ENCODE peak calls at places on chromosomes 16 and 17, in six cellular contexts. Q is suprapubic skin, W is IMR-90, S is tibial nerve, K is body of pancreas, O is A549. M is an unnamed sample.

GRCh38 chr17:81097134-81097942 is 62.4 kb downstream of the BAIAP2 start:
- DNase-seq in Q (peak; percentile 92), W (peak; percentile 84), S (peak; percentile 87), K (peak; percentile 79), O (peak; percentile 82), M (peak; percentile 85)

GRCh38 chr17:34980681-34981537 is 597 bp downstream of the LIG3 start:
- DNase-seq in Q (peak; percentile 82), W (peak; percentile 80), S (peak; percentile 71), K (peak; percentile 78), O (peak; percentile 93), M (peak; percentile 67)

GRCh38 chr16:79734721-79735120 is 134.2 kb upstream of the MAF start:
- DNase-seq in Q (no peak), W (no peak), S (no peak), K (no peak), O (no peak), M (no peak)

GRCh38 chr17:4310349-4311060 is 46.7 kb upstream of the ANKFY1 start:
- DNase-seq in Q (no peak), W (peak; percentile 54), S (no peak), K (peak; percentile 59), O (no peak), M (no peak)

GRCh38 chr17:80311216-80311827 is 50.7 kb downstream of the RNF213 start:
- DNase-seq in Q (peak; percentile 44), W (no peak), S (no peak), K (no peak), O (no peak), M (no peak)

GRCh38 chr17:81434079-81434478 is 38.8 kb downstream of the BAHCC1 start:
- DNase-seq in Q (no peak), W (no peak), S (no peak), K (peak; percentile 64), O (peak; percentile 63), M (peak; percentile 51)

GRCh38 chr16:86628614-86629013 is 50.3 kb downstream of the FOXL1 start:
- DNase-seq in Q (no peak), W (peak; percentile 69), S (no peak), K (no peak), O (no peak), M (no peak)

GRCh38 chr16:81261049-81261648 is 22.7 kb downstream of the BCO1 start:
- DNase-seq in Q (no peak), W (no peak), S (no peak), K (no peak), O (peak; percentile 27), M (no peak)

GRCh38 chr16:77618011-77618410 is 104.3 kb upstream of the NUDT7 start:
- DNase-seq in Q (no peak), W (no peak), S (no peak), K (no peak), O (no peak), M (no peak)

GRCh38 chr17:81723651-81724209 is 11.6 kb downstream of the SLC25A10 start:
- DNase-seq in Q (no peak), W (no peak), S (no peak), K (peak; percentile 48), O (no peak), M (no peak)

GRCh38 chr16:28073836-28074235 is 10.3 kb upstream of the GSG1L start:
- DNase-seq in Q (no peak), W (no peak), S (no peak), K (no peak), O (no peak), M (no peak)

GRCh38 chr16:61274211-61274610 is 762.0 kb downstream of the CDH8 start:
- DNase-seq in Q (no peak), W (no peak), S (no peak), K (no peak), O (no peak), M (no peak)

GRCh38 chr16:6068063-6068462 is 970.5 kb upstream of the EEF2KMT start:
- DNase-seq in Q (no peak), W (no peak), S (no peak), K (no peak), O (no peak), M (no peak)

GRCh38 chr17:83054518-83055125 is 24.8 kb upstream of the METRNL start:
- DNase-seq in Q (no peak), W (no peak), S (peak; percentile 3), K (no peak), O (no peak), M (no peak)

GRCh38 chr17:64420143-64420670 is 28.7 kb upstream of the MILR1 start:
- DNase-seq in Q (no peak), W (peak; percentile 84), S (peak; percentile 32), K (peak; percentile 16), O (peak; percentile 85), M (peak; percentile 65)

GRCh38 chr17:45123930-45124796 is 8.2 kb downstream of the PLCD3 start:
- DNase-seq in Q (peak; percentile 88), W (peak; percentile 91), S (no peak), K (no peak), O (peak; percentile 96), M (peak; percentile 100)

GRCh38 chr16:27318399-27319256 is 4.9 kb downstream of the IL4R start:
- DNase-seq in Q (peak; percentile 81), W (peak; percentile 48), S (no peak), K (no peak), O (no peak), M (no peak)

GRCh38 chr17:28686296-28686695 is 24.3 kb downstream of the SUPT6H start:
- DNase-seq in Q (no peak), W (no peak), S (no peak), K (no peak), O (no peak), M (no peak)

GRCh38 chr16:82041542-82041941 is 6.5 kb downstream of the HSD17B2 start:
- DNase-seq in Q (no peak), W (no peak), S (no peak), K (no peak), O (no peak), M (no peak)

GRCh38 chr16:67541391-67542263 is 13.0 kb downstream of the RIPOR1 start:
- DNase-seq in Q (no peak), W (peak; percentile 37), S (no peak), K (peak; percentile 57), O (peak; percentile 58), M (no peak)

GRCh38 chr17:68288804-68289203 is 2.1 kb downstream of the SLC16A6 start:
- DNase-seq in Q (no peak), W (no peak), S (no peak), K (no peak), O (peak; percentile 37), M (no peak)

GRCh38 chr17:79231766-79232287 is 157.2 kb downstream of the ENGASE start:
- DNase-seq in Q (no peak), W (no peak), S (no peak), K (no peak), O (no peak), M (no peak)

GRCh38 chr17:19470529-19471261 is 59.7 kb downstream of the RNF112 start:
- DNase-seq in Q (peak; percentile 86), W (peak; percentile 56), S (peak; percentile 70), K (peak; percentile 23), O (no peak), M (no peak)

GRCh38 chr16:30953511-30954124 is 3.9 kb upstream of the SETD1A start:
- DNase-seq in Q (peak; percentile 76), W (peak; percentile 71), S (peak; percentile 29), K (peak; percentile 67), O (peak; percentile 86), M (no peak)

GRCh38 chr17:47987240-47987835 is 16.4 kb downstream of the CDK5RAP3 start:
- DNase-seq in Q (no peak), W (no peak), S (no peak), K (peak; percentile 53), O (no peak), M (peak; percentile 54)

GRCh38 chr17:57459286-57459915 is 203.1 kb downstream of the MSI2 start:
- DNase-seq in Q (no peak), W (peak; percentile 82), S (no peak), K (no peak), O (peak; percentile 93), M (peak; percentile 85)

GRCh38 chr17:14052886-14053615 is 16.3 kb upstream of the COX10 start:
- DNase-seq in Q (no peak), W (no peak), S (no peak), K (no peak), O (no peak), M (no peak)

GRCh38 chr17:83171661-83172060 is 92.3 kb downstream of the METRNL start:
- DNase-seq in Q (peak; percentile 58), W (no peak), S (peak; percentile 5), K (no peak), O (no peak), M (no peak)

GRCh38 chr17:70558821-70559220 is 389.5 kb downstream of the KCNJ2 start:
- DNase-seq in Q (no peak), W (peak; percentile 12), S (no peak), K (no peak), O (no peak), M (no peak)

GRCh38 chr17:59764292-59764741 is 56.9 kb downstream of the VMP1 start:
- DNase-seq in Q (no peak), W (peak; percentile 37), S (no peak), K (no peak), O (no peak), M (no peak)

GRCh38 chr16:2429771-2430663 is 770 bp downstream of the CCNF start:
- DNase-seq in Q (peak; percentile 56), W (peak; percentile 19), S (no peak), K (no peak), O (no peak), M (no peak)
- TF ChIP-seq POLR2A in Q (no peak), W (no peak), S (no peak), K (no peak), O (no peak), M (no peak)

GRCh38 chr17:7843536-7844291 is 9.7 kb downstream of the KDM6B start:
- DNase-seq in Q (peak; percentile 89), W (peak; percentile 90), S (peak; percentile 72), K (peak; percentile 92), O (peak; percentile 96), M (peak; percentile 83)
- TF ChIP-seq POLR2A in Q (no peak), W (peak; percentile 87), S (peak; percentile 11), K (peak; percentile 91), O (peak; percentile 43), M (peak; percentile 25)

DNA sequence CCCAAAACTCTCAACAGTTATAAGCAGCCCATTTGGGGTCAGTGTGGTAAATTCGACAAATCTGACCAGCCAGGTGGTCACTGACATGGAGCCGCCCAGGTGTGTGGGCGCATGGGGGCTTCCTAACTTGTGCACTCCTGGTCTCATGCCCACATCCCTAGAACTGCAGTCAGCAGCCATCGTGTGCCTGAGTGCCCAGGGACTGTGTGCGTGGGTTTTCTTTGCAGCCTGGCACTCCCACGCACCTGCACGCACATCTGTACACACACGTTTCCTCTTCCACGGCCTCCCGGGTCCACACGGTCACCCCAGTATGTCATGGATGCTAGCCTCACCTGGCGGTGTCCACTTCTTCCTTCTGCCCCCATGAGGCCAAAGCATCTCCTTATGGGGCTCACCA is 38.9 kb upstream of the ZC3H18 start:
- DNase-seq in Q (no peak), W (no peak), S (no peak), K (no peak), O (no peak), M (no peak)
- TF ChIP-seq POLR2A in Q (no peak), W (no peak), S (no peak), K (no peak), O (no peak), M (no peak)

DNA sequence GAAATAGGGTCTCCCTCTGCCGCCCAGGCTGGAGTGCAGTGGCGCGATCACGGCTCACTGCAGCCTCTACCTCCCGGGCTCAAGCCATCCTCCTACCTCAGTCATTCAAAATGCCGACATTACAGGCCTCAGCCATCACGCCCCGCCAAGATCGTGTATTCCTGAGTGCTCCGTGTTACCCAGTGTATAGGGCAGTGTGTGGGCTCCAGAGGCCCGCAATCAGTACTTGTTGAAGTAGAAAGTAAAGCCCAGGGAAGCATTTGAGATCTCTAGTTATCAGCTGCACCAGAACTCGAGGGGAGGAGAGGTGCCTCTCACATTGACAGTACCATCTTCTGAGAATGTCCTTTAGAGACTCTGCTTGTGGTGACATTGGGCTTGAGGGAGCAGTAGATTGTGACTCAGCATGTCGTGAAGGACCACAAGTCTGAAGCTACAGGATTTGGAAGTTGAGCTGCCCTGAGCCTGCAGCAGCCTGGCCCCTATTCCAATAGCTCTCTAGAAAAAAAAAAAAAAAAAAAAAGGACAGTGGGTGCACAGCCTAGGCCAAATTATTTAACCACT is 1.1 kb upstream of the PRPSAP1 start:
- DNase-seq in Q (no peak), W (no peak), S (no peak), K (no peak), O (peak; percentile 31), M (no peak)
- TF ChIP-seq POLR2A in Q (no peak), W (no peak), S (no peak), K (no peak), O (no peak), M (no peak)

M was measured in H54.